ENCODE peak calls at places on chromosomes 16 and 17, in ten cellular contexts. S, J, O, G, H, K, L, Z, W and B are unnamed samples.

GRCh38 chr16:46885960-46886763 is 2.0 kb downstream of the GPT2 start:
- DNase-seq in J (peak; percentile 77), K (no peak), G (peak; percentile 81), S (peak; percentile 78), W (no peak), L (no peak), Z (no peak), H (no peak), O (no peak), B (no peak)

GRCh38 chr17:72624652-72625051 is 467.8 kb downstream of the SLC39A11 start:
- DNase-seq in Z (no peak), L (no peak), G (no peak), O (no peak), H (no peak), K (no peak), J (no peak), W (no peak), S (no peak), B (no peak)

GRCh38 chr17:70810609-70811008 is 641.3 kb downstream of the KCNJ2 start:
- DNase-seq in S (no peak), Z (no peak), L (no peak), O (no peak), G (peak; percentile 70), K (no peak), J (no peak), H (no peak), W (no peak), B (no peak)

GRCh38 chr16:75304521-75305363 is 53.3 kb upstream of the BCAR1 start:
- DNase-seq in L (peak; percentile 68), S (peak; percentile 89), K (peak; percentile 89), H (peak; percentile 83), Z (peak; percentile 56), O (peak; percentile 23), W (peak; percentile 67), G (peak; percentile 89), J (peak; percentile 28), B (no peak)

GRCh38 chr17:27380551-27380950 is 75.7 kb upstream of the KSR1 start:
- DNase-seq in O (no peak), Z (no peak), L (no peak), K (peak; percentile 59), G (no peak), H (no peak), J (no peak), S (no peak), W (no peak), B (no peak)

GRCh38 chr16:554640-555413 is 5.4 kb upstream of the PRR35 start:
- DNase-seq in O (no peak), L (no peak), S (no peak), H (peak; percentile 58), Z (no peak), G (peak; percentile 52), W (no peak), J (no peak), K (no peak), B (no peak)

GRCh38 chr17:13477180-13477611 is 124.5 kb downstream of the HS3ST3A1 start:
- DNase-seq in G (peak; percentile 75), J (no peak), L (no peak), S (no peak), W (no peak), K (no peak), Z (no peak), O (no peak), H (no peak), B (no peak)

GRCh38 chr17:79904865-79905264 is 65.6 kb upstream of the CBX4 start:
- DNase-seq in O (no peak), L (no peak), H (no peak), W (no peak), Z (no peak), K (no peak), S (no peak), J (no peak), G (no peak), B (no peak)

GRCh38 chr17:76139261-76139752 is 1.7 kb downstream of the FOXJ1 start:
- DNase-seq in O (no peak), L (no peak), G (no peak), W (no peak), S (no peak), K (no peak), Z (no peak), J (no peak), H (no peak), B (no peak)

GRCh38 chr17:10471853-10472252 is 2.5 kb upstream of the MYH4 start:
- DNase-seq in O (no peak), J (no peak), L (no peak), S (no peak), K (no peak), H (no peak), Z (no peak), W (no peak), G (peak; percentile 3), B (no peak)

GRCh38 chr16:58264961-58265479 is 29.8 kb downstream of the PRSS54 start:
- DNase-seq in J (no peak), H (no peak), S (no peak), K (no peak), W (no peak), L (no peak), G (peak; percentile 84), O (peak; percentile 44), Z (peak; percentile 55), B (no peak)

GRCh38 chr17:82645516-82645915 is 2.7 kb downstream of the WDR45B start:
- DNase-seq in S (no peak), W (no peak), Z (no peak), J (no peak), L (no peak), H (no peak), K (no peak), G (peak; percentile 50), O (no peak), B (no peak)

GRCh38 chr16:70588565-70588964 is 57.8 kb upstream of the IL34 start:
- DNase-seq in K (no peak), O (no peak), H (no peak), G (peak; percentile 76), J (no peak), S (no peak), W (no peak), Z (no peak), L (no peak), B (no peak)

GRCh38 chr17:32445075-32445427 is 741 bp downstream of the PSMD11 start:
- DNase-seq in W (peak; percentile 37), G (peak; percentile 71), K (no peak), L (peak; percentile 66), Z (peak; percentile 31), J (peak; percentile 28), S (peak; percentile 43), H (peak; percentile 53), O (peak; percentile 70), B (no peak)

DNA sequence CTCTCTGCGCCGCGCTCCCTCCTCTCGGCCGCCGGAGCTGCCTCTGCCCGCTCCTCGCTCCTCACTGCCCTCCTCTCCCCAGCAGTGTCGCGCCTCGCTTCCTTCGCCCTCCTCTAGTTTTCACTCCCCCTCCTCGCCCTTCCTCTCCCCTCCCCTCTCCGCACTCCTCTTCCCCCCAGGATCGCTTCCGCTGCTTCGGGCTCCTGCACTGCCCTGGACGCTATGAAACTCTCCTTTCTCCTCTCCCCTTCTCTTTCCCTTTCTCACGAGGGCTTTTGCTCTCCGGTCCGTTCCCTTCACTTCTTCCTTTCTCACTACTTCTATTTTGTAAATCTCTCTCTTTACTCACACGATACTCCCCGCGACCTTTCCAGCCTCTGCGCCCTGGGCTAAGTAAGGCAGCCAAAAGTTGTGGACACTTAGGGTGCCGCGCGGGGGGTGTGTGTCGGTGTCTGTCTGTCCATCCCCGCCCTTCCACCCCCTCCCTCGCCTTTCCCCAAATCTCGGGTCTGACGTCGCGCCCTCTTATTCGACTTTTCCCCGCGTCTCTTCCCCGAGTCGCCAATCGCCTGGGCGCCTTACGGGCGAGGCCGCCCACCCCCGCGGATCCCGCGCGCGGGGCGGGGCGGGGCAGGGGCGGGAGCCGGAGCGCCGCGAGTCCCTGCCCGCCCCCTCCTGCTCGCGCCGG is at the start of gene IRX3:
- DNase-seq in J (peak; percentile 88), Z (no peak), G (peak; percentile 4), O (peak; percentile 88), H (peak; percentile 47), S (peak; percentile 52), K (peak; percentile 97), L (no peak), W (peak; percentile 91), B (no peak)
- TF ChIP-seq POLR2A in J (no peak), Z (no peak), G (no peak), O (peak; percentile 14), H (no peak), S (peak; percentile 66), K (no peak), L (no peak), W (peak; percentile 67), B (no peak)

DNA sequence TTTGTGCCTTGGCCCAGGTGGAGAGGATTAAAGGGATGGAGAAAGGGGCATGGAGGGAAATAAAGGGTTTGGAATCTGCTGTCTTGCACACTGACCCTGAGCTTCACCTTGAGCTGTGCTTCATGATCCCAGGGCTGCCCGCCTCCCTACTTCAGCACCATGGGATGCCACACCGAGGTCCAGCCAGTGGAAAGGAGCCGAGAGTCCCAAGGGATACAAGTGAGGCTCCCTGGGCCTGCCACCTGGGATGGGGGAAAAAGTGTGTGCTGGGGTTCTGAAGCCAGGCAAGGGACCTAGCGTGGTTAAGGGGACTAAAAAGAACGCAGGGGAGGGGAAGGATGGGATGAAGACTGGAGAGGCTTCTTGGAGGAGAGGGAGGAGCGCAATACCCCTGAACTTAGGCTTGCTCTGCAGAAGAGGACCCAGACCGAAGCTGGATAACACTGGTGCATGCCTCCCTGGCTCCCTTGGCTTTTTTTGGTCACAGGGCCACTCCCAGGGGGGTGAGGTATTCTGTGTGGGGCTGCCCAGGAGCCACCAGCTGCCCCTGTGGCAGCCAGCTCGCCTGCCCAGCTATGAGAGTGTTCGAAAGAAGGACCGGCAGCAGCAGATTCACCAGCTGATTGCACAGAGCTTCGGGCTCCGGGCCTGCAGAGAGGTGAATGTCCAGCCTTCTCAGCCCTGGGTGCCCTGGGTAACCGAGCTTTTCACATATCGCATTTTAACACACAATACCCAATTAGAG is 7.2 kb downstream of the MRPL27 start:
- DNase-seq in G (no peak), Z (no peak), H (no peak), L (peak; percentile 46), S (no peak), O (no peak), K (no peak), W (no peak), J (no peak), B (no peak)
- TF ChIP-seq POLR2A in G (no peak), Z (no peak), H (no peak), L (no peak), S (no peak), O (no peak), K (no peak), W (no peak), J (no peak), B (no peak)

DNA sequence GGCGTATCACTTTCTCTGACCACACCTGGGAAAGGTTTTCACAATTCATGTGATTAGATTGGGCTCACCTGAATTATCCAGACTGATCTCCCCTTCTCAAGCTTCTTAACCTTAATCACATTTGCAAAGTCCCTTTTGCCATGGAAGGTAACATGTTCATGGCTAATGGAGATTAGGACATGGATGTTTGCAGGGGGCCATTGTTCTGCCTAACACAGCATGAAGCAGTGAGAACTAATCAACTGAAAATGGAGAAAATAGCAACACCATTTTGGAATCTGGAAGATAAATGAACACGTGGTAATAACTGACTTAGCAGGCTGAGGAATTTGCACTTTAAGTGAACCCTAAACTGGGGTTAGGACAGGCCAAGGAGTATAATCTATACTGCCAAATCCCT is 25.0 kb upstream of the SBK1 start:
- DNase-seq in G (no peak), L (no peak), H (no peak), J (no peak), W (no peak), S (no peak), K (no peak), O (no peak), Z (no peak), B (no peak)
- TF ChIP-seq POLR2A in G (no peak), L (no peak), H (no peak), J (no peak), W (no peak), S (no peak), K (no peak), O (no peak), Z (no peak), B (no peak)

GRCh38 chr16:88783391-88784073 is 1.5 kb downstream of the PIEZO1 start:
- DNase-seq in S (no peak), Z (no peak), L (peak; percentile 83), G (peak; percentile 33), W (no peak), H (peak; percentile 73), O (no peak), J (peak; percentile 54), K (no peak), B (no peak)
- TF ChIP-seq POLR2A in S (peak; percentile 22), Z (no peak), L (no peak), G (no peak), W (peak; percentile 16), H (no peak), O (no peak), J (no peak), K (no peak), B (no peak)